ENCODE peak calls at places on chromosomes 12 and 14, in six cellular contexts. O, W, I, L, E and J are unnamed samples. For H3K27me3, the result is how much of the 10 kb centered on the place peaks cover.

GRCh38 chr14:97178781-97179180 is 381.6 kb downstream of the VRK1 start:
- DNase-seq in E (peak), I (no peak), O (peak), W (no peak), L (no peak), J (no peak)

GRCh38 chr14:89466460-89466859 is 49.4 kb upstream of the FOXN3 start:
- DNase-seq in I (no peak), O (no peak), E (no peak), W (no peak), L (no peak), J (no peak)

GRCh38 chr12:104549820-104550480 is 93.2 kb downstream of the CHST11 start:
- DNase-seq in E (peak), W (no peak), L (no peak), O (peak), I (no peak), J (no peak)

GRCh38 chr14:23431486-23431885 is 4.0 kb downstream of the MYH7 start:
- DNase-seq in I (peak), O (no peak), W (peak), L (no peak), E (no peak), J (no peak)

GRCh38 chr14:94857985-94858384 is 88.1 kb upstream of the GSC start:
- DNase-seq in L (no peak), O (no peak), E (no peak), W (no peak), I (no peak), J (peak)

GRCh38 chr14:59187802-59188460 is 536 bp upstream of the DAAM1 start:
- DNase-seq in I (peak), L (no peak), W (peak), E (no peak), O (no peak), J (peak)

GRCh38 chr12:64102339-64102738 is 119.8 kb downstream of the KICS2 start:
- DNase-seq in I (no peak), L (no peak), E (peak), O (peak), W (no peak), J (no peak)

GRCh38 chr14:99862111-99862510 is 68.9 kb downstream of the EML1 start:
- DNase-seq in L (no peak), I (no peak), W (no peak), O (peak), E (no peak), J (no peak)

GRCh38 chr12:112750971-112751370 is 40.6 kb upstream of the RPH3A start:
- DNase-seq in L (no peak), I (no peak), E (peak), O (peak), W (no peak), J (no peak)

GRCh38 chr14:86838363-86838762 is 1154.6 kb downstream of the GALC start:
- DNase-seq in L (no peak), E (no peak), O (no peak), W (no peak), I (no peak), J (no peak)

GRCh38 chr12:82057770-82058169 is 298.6 kb upstream of the PPFIA2 start:
- DNase-seq in I (no peak), O (peak), L (no peak), W (no peak), E (peak), J (no peak)

GRCh38 chr12:127393896-127394295 is 873.1 kb upstream of the TMEM132C start:
- DNase-seq in W (no peak), I (no peak), O (peak), L (no peak), E (peak), J (no peak)

GRCh38 chr14:22886500-22887259 is 3.7 kb downstream of the REM2 start:
- DNase-seq in L (no peak), E (peak), O (peak), I (peak), W (peak), J (peak)

GRCh38 chr14:85076111-85076510 is 453.8 kb upstream of the FLRT2 start:
- DNase-seq in E (peak), W (no peak), L (no peak), I (no peak), O (no peak), J (no peak)

GRCh38 chr14:99514552-99515300 is 33.5 kb downstream of the CCNK start:
- DNase-seq in L (no peak), E (no peak), I (no peak), O (no peak), W (peak), J (no peak)

GRCh38 chr14:95519699-95520098 is 3.2 kb upstream of the SYNE3 start:
- DNase-seq in L (peak), W (no peak), E (peak), I (peak), O (peak), J (peak)

GRCh38 chr14:52313493-52313881 is 625 bp upstream of the PTGER2 start:
- DNase-seq in I (no peak), L (no peak), W (no peak), E (no peak), O (peak), J (no peak)

GRCh38 chr12:69569236-69569635 is 16.0 kb upstream of the CCT2 start:
- DNase-seq in I (no peak), L (no peak), O (peak), E (peak), W (no peak), J (no peak)

GRCh38 chr12:99157946-99158345 is 489.6 kb upstream of the GARIN6 start:
- DNase-seq in E (peak), I (no peak), O (peak), W (no peak), L (no peak), J (no peak)

GRCh38 chr14:95784137-95784536 is 70.2 kb upstream of the TCL1A start:
- DNase-seq in W (no peak), L (no peak), E (peak), I (no peak), O (peak), J (no peak)

GRCh38 chr12:48105321-48105866 is 485 bp downstream of the SENP1 start:
- DNase-seq in L (no peak), E (peak), W (no peak), O (peak), I (no peak), J (no peak)

GRCh38 chr12:48107252-48107613 is 1.4 kb upstream of the SENP1 start:
- DNase-seq in W (no peak), I (no peak), O (no peak), L (no peak), E (no peak), J (no peak)

GRCh38 chr12:48106574-48107251 is 834 bp upstream of the SENP1 start:
- DNase-seq in E (no peak), L (no peak), W (no peak), I (no peak), O (no peak), J (no peak)

GRCh38 chr12:48104531-48104930 is 1.3 kb downstream of the SENP1 start:
- DNase-seq in E (peak), I (no peak), L (no peak), O (no peak), W (no peak), J (no peak)

DNA sequence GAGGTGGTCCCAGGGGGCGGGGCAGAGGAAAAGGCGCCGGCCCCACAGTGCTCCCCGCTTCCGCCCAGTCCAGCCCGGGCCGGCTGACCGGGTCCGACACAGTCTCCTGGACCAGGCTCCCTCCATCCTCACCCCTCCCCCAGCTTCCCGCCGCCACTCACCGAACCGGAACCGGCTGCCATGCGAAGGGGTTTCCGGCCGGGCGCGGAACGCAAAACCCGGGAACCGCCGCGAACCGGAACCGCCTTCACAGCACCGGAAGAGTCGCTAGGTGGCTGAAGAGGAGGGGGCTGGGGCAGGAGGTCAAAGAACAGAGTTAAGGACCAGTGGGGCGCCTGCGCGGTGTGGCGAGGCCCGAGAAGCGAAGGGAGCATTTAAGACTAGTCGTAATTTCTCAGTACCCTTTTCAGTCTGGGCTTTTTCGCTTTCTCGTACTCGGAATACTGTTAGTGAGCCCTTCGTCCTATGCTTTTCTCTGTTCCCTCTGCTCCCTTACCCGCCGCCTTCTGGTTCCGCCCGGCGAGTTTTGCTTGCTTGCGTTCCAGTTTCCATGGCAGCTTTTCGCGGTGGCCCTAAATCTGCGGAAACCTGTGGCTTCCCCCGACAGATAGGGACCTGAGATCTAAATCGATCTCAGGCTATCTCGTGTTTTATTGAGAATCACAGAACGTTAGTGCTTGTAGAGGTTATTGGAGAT is at the start of gene SENP1:
- DNase-seq in O (peak), W (peak), E (peak), L (peak), I (peak), J (peak)
- TF ChIP-seq CTCF in O (no peak), W (no peak), E (peak), L (no peak), I (no peak), J (peak)

GRCh38 chr12:12331896-12332295 is 18.1 kb downstream of the MANSC1 start:
- DNase-seq in W (no peak), I (no peak), O (no peak), E (peak), L (no peak), J (no peak)
- H3K4me3 ChIP-seq in W (no peak), I (no peak), O (no peak), E (no peak), L (no peak), J (no peak)

GRCh38 chr12:116880213-116880816 is 926 bp downstream of the HRK start:
- DNase-seq in O (no peak), E (no peak), I (no peak), W (no peak), L (no peak), J (no peak)
- H3K27me3 ChIP-seq in O (half or more), E (under half), I (half or more), W (under half), L (half or more), J (half or more)

DNA sequence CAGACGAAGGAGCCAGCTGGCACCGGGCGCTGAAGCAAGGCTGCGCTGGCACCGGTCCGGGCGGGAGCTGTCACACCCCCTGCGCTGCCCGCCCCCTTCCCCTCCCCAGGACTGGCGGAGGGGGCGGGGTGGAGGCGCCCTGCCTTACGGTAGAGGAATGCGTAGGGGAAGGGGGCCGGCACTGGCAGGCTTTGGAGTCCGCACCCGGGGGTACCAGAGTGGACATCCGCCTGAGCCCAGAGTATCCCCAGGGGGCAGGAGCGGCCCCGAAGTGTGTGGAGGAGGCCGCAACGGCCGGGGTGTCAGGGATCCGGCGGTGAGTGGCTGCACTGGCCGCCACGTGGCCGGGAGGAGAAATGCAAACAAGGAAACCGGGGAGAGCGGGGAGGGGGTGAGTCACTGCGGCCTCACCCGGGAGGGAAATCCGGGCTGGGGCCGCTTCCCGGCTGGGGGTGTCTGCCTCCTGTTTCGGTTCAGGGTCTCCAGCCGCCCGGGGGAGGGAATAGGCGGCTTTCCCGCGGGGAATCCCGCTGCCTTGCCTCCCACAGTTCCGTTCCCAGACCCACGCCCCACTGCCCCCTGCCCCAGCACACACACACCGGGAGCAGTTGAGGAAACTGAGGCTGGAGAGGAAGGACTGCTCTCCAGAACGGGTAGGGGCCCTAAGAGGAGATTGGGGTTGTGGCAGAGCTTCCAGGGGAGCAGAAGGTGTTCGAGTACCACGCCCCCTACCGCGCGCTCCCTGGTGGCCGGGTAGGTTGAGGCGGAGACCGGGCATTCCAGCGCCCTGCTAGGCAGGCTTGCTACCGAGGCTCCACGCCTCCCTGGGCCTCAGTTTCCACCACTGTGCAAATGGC is at the start of gene RAPGEF3:
- DNase-seq in E (peak), W (peak), L (no peak), O (peak), I (peak), J (peak)
- TF ChIP-seq CTCF in E (peak), W (peak), L (peak), O (peak), I (peak), J (peak)

DNA sequence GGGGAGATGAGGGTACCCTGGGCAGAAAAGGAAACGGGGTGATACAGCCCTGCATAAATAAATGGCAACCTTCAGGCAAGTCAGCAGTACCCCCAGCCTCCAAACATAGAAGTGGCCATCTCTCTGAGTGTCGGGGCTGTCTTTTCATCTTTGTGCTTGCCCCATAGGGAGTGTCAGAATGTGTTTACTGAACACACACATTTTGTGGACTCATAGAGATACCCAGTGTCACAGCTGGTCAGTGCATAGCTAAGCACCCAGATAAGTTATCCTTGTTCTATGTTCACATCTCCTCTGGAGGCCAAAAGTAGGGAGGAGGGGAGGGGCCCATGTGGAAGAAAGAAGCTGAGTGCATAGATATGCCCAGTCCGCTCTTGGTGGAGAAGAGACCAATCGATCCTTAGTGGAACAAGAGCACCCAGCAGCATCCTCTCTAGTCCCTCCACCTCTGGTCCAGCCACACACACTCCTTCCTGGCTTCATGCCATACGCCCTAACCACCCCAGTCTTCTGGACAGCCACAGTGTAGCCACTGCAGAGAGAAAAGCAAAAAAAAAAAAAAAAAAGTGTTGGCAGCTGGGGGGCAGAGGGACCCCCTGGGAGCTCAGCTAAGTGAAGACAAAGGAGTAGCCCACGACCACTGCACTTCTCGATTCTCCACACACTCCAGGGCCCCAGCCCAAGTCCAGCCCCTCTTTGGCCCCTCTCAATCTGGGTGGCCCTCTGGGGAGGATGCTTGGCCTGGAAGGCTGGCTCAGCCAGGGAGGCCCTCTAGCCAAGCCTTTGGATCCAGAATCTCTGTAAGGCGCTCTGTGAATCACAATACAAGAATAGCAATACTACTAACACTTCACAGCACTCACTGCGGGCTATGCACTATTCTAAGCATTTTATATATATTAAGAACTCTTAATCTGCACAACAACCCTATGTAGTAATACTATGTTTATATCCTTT is 2.6 kb downstream of the ITGA7 start:
- DNase-seq in L (no peak), W (no peak), E (no peak), O (no peak), I (no peak), J (peak)
- H3K4me3 ChIP-seq in L (peak), W (no peak), E (no peak), O (no peak), I (peak), J (peak)

GRCh38 chr12:132214906-132215643 is 70.8 kb downstream of the NOC4L start:
- DNase-seq in O (no peak), L (no peak), I (no peak), E (no peak), W (peak), J (no peak)
- H3K27me3 ChIP-seq in O (under half), L (half or more), I (under half), E (under half), W (under half), J (half or more)

DNA sequence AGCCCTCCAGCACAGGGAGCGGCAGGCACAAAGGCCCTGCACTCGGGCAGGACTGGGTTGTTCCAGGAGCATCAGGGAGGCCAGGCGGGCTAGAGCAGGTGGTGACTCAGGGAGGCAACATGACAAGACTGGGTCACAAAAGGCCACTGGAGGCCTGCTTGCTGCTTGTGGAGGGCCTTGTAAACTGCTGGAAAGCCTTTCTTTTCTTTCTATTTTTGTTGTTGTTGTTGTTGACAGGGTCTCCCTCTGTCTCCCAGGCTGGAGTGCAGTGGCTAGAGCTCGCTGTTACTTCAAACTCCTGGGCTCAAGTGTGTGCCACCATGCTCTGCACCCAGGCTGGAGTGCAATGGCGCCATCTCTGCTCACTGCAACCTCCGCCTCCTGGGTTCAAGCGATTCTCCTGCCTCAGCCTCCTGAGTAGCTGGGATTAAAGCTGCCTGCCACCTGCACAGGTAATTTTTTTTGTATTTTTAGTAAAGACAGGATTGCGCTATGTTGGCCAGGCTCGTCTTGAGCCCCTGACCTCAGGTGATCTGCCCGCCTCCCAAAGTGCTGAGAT is 11.8 kb upstream of the RCOR1 start:
- DNase-seq in L (no peak), W (no peak), O (no peak), E (no peak), I (no peak), J (no peak)
- TF ChIP-seq CTCF in L (no peak), W (no peak), O (no peak), E (no peak), I (no peak), J (no peak)

DNA sequence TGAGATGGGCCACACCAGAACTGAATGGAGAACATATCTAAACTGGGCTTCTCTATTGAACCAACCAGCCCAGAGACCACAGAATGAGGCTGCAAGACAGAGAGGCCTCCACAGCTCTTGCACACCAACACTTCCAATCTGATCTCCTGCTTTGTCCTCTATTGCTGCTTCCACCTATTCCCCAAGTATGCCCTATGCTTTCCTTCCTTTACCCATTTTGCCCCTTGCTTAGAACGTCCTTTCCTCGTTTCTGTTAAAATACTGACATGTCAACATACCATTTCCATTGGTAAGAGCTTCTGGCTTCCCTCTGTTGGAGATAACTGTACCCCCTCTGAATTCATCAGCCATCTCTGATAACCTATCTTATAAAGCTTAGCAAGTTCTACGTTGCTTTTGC is 2.8 kb downstream of the SLC2A13 start:
- DNase-seq in I (no peak), O (no peak), W (no peak), L (no peak), E (no peak), J (no peak)
- H3K4me3 ChIP-seq in I (no peak), O (no peak), W (peak), L (no peak), E (no peak), J (peak)

GRCh38 chr12:3802721-3803120 is 49.8 kb upstream of the CRACR2A start:
- DNase-seq in E (peak), I (no peak), O (no peak), W (no peak), L (no peak), J (no peak)
- H3K27me3 ChIP-seq in E (under half), I (under half), O (under half), W (under half), L (under half), J (under half)